ENCODE peak calls at places on chromosomes 12 and 14, in six cellular contexts. Q, I, G, Y, J and U are unnamed samples.

GRCh38 chr12:124395986-124396385 is 101.1 kb downstream of the RFLNA start:
- DNase-seq in Y (no peak), J (no peak), Q (no peak), G (no peak), I (no peak), U (no peak)

GRCh38 chr12:70049596-70050360 is 193.5 kb upstream of the CNOT2 start:
- DNase-seq in G (no peak), I (peak), Q (no peak), Y (no peak), J (peak), U (no peak)

GRCh38 chr12:19450362-19450761 is 11.1 kb downstream of the AEBP2 start:
- DNase-seq in Y (no peak), I (no peak), J (no peak), G (no peak), Q (no peak), U (no peak)

GRCh38 chr14:29240046-29240445 is 473.5 kb downstream of the FOXG1 start:
- DNase-seq in G (no peak), J (no peak), Q (no peak), I (no peak), Y (no peak), U (no peak)

GRCh38 chr12:108596854-108597558 is 878 bp downstream of the TMEM119 start:
- DNase-seq in Q (no peak), J (no peak), I (no peak), G (no peak), Y (no peak), U (no peak)

GRCh38 chr12:94140556-94140955 is 7.8 kb upstream of the PLXNC1 start:
- DNase-seq in Y (peak), Q (no peak), J (peak), I (peak), G (peak), U (no peak)

GRCh38 chr12:66708704-66709443 is 30.0 kb upstream of the GRIP1 start:
- DNase-seq in I (peak), J (no peak), Y (no peak), Q (no peak), G (no peak), U (no peak)

GRCh38 chr12:59636945-59637656 is 41.3 kb downstream of the SLC16A7 start:
- DNase-seq in I (no peak), Q (no peak), G (no peak), Y (no peak), J (no peak), U (no peak)

GRCh38 chr12:22230280-22230794 is 104.2 kb downstream of the ST8SIA1 start:
- DNase-seq in J (no peak), G (no peak), Y (no peak), Q (no peak), I (no peak), U (no peak)

GRCh38 chr12:27970981-27971489 is 1.5 kb downstream of the PTHLH start:
- DNase-seq in I (no peak), J (no peak), Y (no peak), G (peak), Q (no peak), U (no peak)